ENCODE peak calls at places on chromosome 3, in ten cellular contexts. One of them, this sample, is unnamed.

GRCh38 chr3:160369784-160370183 is 29.2 kb downstream of the IFT80 start:
- DNase-seq in epithelial cell of prostate: no peak
- DNase-seq in AG04450: no peak
- DNase-seq in IMR-90: no peak
- DNase-seq in HL-60: no peak
- DNase-seq in pancreas: no peak
- DNase-seq in colonic mucosa: no peak
- DNase-seq in naive thymus-derived CD4-positive, alpha-beta T cell: peak
- DNase-seq in OCI-LY7: no peak
- DNase-seq in endothelial cell of umbilical vein: no peak
- DNase-seq in this sample: no peak

GRCh38 chr3:142808103-142808917 is 80.6 kb downstream of the PCOLCE2 start:
- DNase-seq in naive thymus-derived CD4-positive, alpha-beta T cell: no peak
- DNase-seq in OCI-LY7: no peak
- DNase-seq in IMR-90: peak
- DNase-seq in HL-60: no peak
- DNase-seq in AG04450: no peak
- DNase-seq in endothelial cell of umbilical vein: peak
- DNase-seq in pancreas: no peak
- DNase-seq in epithelial cell of prostate: peak
- DNase-seq in colonic mucosa: no peak
- DNase-seq in this sample: no peak

GRCh38 chr3:104297617-104298016 is 1069.1 kb upstream of the ALCAM start:
- DNase-seq in epithelial cell of prostate: no peak
- DNase-seq in HL-60: no peak
- DNase-seq in OCI-LY7: no peak
- DNase-seq in colonic mucosa: no peak
- DNase-seq in pancreas: no peak
- DNase-seq in AG04450: no peak
- DNase-seq in endothelial cell of umbilical vein: no peak
- DNase-seq in IMR-90: no peak
- DNase-seq in naive thymus-derived CD4-positive, alpha-beta T cell: no peak
- DNase-seq in this sample: no peak

GRCh38 chr3:23396746-23397145 is 193.6 kb downstream of the UBE2E2 start:
- DNase-seq in colonic mucosa: no peak
- DNase-seq in OCI-LY7: no peak
- DNase-seq in endothelial cell of umbilical vein: peak
- DNase-seq in HL-60: no peak
- DNase-seq in naive thymus-derived CD4-positive, alpha-beta T cell: no peak
- DNase-seq in AG04450: no peak
- DNase-seq in pancreas: no peak
- DNase-seq in IMR-90: no peak
- DNase-seq in epithelial cell of prostate: no peak
- DNase-seq in this sample: no peak

GRCh38 chr3:120357807-120358206 is 8.7 kb upstream of the LRRC58 start:
- DNase-seq in IMR-90: no peak
- DNase-seq in AG04450: no peak
- DNase-seq in HL-60: no peak
- DNase-seq in pancreas: no peak
- DNase-seq in OCI-LY7: no peak
- DNase-seq in endothelial cell of umbilical vein: no peak
- DNase-seq in colonic mucosa: no peak
- DNase-seq in naive thymus-derived CD4-positive, alpha-beta T cell: no peak
- DNase-seq in epithelial cell of prostate: no peak
- DNase-seq in this sample: no peak

GRCh38 chr3:122568755-122569154 is 4.6 kb downstream of the DTX3L start:
- DNase-seq in AG04450: no peak
- DNase-seq in naive thymus-derived CD4-positive, alpha-beta T cell: no peak
- DNase-seq in pancreas: no peak
- DNase-seq in IMR-90: no peak
- DNase-seq in OCI-LY7: no peak
- DNase-seq in epithelial cell of prostate: no peak
- DNase-seq in colonic mucosa: no peak
- DNase-seq in endothelial cell of umbilical vein: no peak
- DNase-seq in HL-60: no peak
- DNase-seq in this sample: no peak

GRCh38 chr3:11381563-11381962 is 109.4 kb downstream of the ATG7 start:
- DNase-seq in colonic mucosa: no peak
- DNase-seq in OCI-LY7: no peak
- DNase-seq in epithelial cell of prostate: no peak
- DNase-seq in AG04450: no peak
- DNase-seq in HL-60: no peak
- DNase-seq in IMR-90: peak
- DNase-seq in endothelial cell of umbilical vein: no peak
- DNase-seq in pancreas: no peak
- DNase-seq in naive thymus-derived CD4-positive, alpha-beta T cell: no peak
- DNase-seq in this sample: no peak

GRCh38 chr3:13019243-13019701 is 54.0 kb downstream of the IQSEC1 start:
- DNase-seq in AG04450: peak
- DNase-seq in HL-60: no peak
- DNase-seq in OCI-LY7: no peak
- DNase-seq in colonic mucosa: no peak
- DNase-seq in naive thymus-derived CD4-positive, alpha-beta T cell: no peak
- DNase-seq in IMR-90: peak
- DNase-seq in pancreas: peak
- DNase-seq in epithelial cell of prostate: no peak
- DNase-seq in endothelial cell of umbilical vein: no peak
- DNase-seq in this sample: no peak

GRCh38 chr3:98705212-98705611 is 57.9 kb upstream of the ST3GAL6 start:
- DNase-seq in OCI-LY7: no peak
- DNase-seq in AG04450: peak
- DNase-seq in HL-60: no peak
- DNase-seq in naive thymus-derived CD4-positive, alpha-beta T cell: no peak
- DNase-seq in pancreas: no peak
- DNase-seq in IMR-90: peak
- DNase-seq in colonic mucosa: no peak
- DNase-seq in endothelial cell of umbilical vein: no peak
- DNase-seq in epithelial cell of prostate: no peak
- DNase-seq in this sample: no peak

DNA sequence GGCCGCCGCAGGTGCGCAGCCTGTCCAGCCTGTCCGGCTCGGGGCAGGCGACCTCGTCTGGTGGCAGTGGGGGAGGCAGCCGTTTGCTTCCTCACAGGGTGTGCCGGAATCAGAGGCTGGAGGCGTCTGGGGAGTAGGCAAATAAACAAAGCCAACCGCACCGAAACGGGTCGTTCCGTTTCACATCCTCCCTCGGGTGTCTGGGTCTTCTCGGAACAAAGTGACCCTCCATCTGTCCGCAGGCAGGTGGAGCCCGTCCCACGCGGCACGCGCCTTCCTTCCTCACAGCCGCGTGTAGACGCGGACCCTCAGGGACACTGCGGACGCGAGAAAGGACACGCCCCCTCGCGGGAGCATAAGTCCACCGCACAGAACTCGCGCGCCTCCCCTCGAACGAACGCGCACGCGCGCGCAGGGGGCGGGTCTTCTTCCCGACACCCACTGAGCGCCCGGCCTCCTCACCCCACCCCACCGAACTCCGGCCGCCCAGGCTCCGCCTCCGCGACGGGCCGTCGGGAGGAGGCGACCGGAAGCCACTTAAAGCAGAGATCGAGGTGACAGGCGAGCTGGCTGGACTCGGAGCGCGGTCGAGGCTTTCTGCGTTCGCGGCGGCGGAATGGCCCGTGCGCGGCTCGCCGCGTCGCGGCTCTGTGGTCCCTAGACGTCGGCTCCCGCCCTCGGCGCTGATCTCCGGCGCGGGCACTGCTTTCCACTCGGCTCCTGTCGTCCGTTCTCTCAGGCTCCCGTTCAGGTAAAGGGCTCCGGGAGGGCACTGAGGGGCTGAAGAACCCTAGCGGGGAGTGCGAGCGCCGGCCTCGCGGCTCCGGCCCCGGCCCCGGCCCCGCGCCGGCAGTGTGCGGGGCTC is at the start of gene TIPARP:
- DNase-seq in naive thymus-derived CD4-positive, alpha-beta T cell: peak
- DNase-seq in epithelial cell of prostate: peak
- DNase-seq in IMR-90: peak
- DNase-seq in pancreas: peak
- DNase-seq in OCI-LY7: peak
- DNase-seq in HL-60: peak
- DNase-seq in endothelial cell of umbilical vein: peak
- DNase-seq in AG04450: peak
- DNase-seq in colonic mucosa: peak
- DNase-seq in this sample: peak
- H3K27ac ChIP-seq in naive thymus-derived CD4-positive, alpha-beta T cell: peak
- H3K27ac ChIP-seq in epithelial cell of prostate: peak
- H3K27ac ChIP-seq in IMR-90: peak
- H3K27ac ChIP-seq in pancreas: peak
- H3K27ac ChIP-seq in OCI-LY7: peak
- H3K27ac ChIP-seq in HL-60: peak
- H3K27ac ChIP-seq in endothelial cell of umbilical vein: peak
- H3K27ac ChIP-seq in AG04450: peak
- H3K27ac ChIP-seq in colonic mucosa: peak
- H3K27ac ChIP-seq in this sample: peak

GRCh38 chr3:29185706-29186105 is 95.2 kb upstream of the RBMS3 start:
- DNase-seq in OCI-LY7: no peak
- DNase-seq in HL-60: no peak
- DNase-seq in epithelial cell of prostate: no peak
- DNase-seq in IMR-90: peak
- DNase-seq in naive thymus-derived CD4-positive, alpha-beta T cell: no peak
- DNase-seq in colonic mucosa: no peak
- DNase-seq in endothelial cell of umbilical vein: no peak
- DNase-seq in AG04450: no peak
- DNase-seq in pancreas: no peak
- DNase-seq in this sample: no peak
- H3K27ac ChIP-seq in OCI-LY7: no peak
- H3K27ac ChIP-seq in HL-60: no peak
- H3K27ac ChIP-seq in epithelial cell of prostate: peak
- H3K27ac ChIP-seq in IMR-90: peak
- H3K27ac ChIP-seq in naive thymus-derived CD4-positive, alpha-beta T cell: no peak
- H3K27ac ChIP-seq in colonic mucosa: no peak
- H3K27ac ChIP-seq in endothelial cell of umbilical vein: no peak
- H3K27ac ChIP-seq in AG04450: peak
- H3K27ac ChIP-seq in pancreas: no peak
- H3K27ac ChIP-seq in this sample: no peak

GRCh38 chr3:116443096-116443793 is 2.0 kb downstream of the LSAMP start:
- DNase-seq in IMR-90: peak
- DNase-seq in AG04450: no peak
- DNase-seq in endothelial cell of umbilical vein: no peak
- DNase-seq in epithelial cell of prostate: no peak
- DNase-seq in HL-60: no peak
- DNase-seq in colonic mucosa: no peak
- DNase-seq in pancreas: no peak
- DNase-seq in OCI-LY7: no peak
- DNase-seq in naive thymus-derived CD4-positive, alpha-beta T cell: no peak
- DNase-seq in this sample: no peak

GRCh38 chr3:116444819-116445290 is 432 bp downstream of the LSAMP start:
- DNase-seq in IMR-90: no peak
- DNase-seq in OCI-LY7: no peak
- DNase-seq in endothelial cell of umbilical vein: no peak
- DNase-seq in naive thymus-derived CD4-positive, alpha-beta T cell: no peak
- DNase-seq in AG04450: no peak
- DNase-seq in HL-60: no peak
- DNase-seq in colonic mucosa: no peak
- DNase-seq in epithelial cell of prostate: no peak
- DNase-seq in pancreas: peak
- DNase-seq in this sample: peak

GRCh38 chr3:116445291-116445841 is at the start of gene LSAMP:
- DNase-seq in naive thymus-derived CD4-positive, alpha-beta T cell: no peak
- DNase-seq in pancreas: peak
- DNase-seq in OCI-LY7: no peak
- DNase-seq in epithelial cell of prostate: no peak
- DNase-seq in HL-60: no peak
- DNase-seq in endothelial cell of umbilical vein: no peak
- DNase-seq in AG04450: no peak
- DNase-seq in IMR-90: peak
- DNase-seq in colonic mucosa: no peak
- DNase-seq in this sample: peak

GRCh38 chr3:116444099-116444700 is 1.1 kb downstream of the LSAMP start:
- DNase-seq in epithelial cell of prostate: no peak
- DNase-seq in colonic mucosa: no peak
- DNase-seq in naive thymus-derived CD4-positive, alpha-beta T cell: no peak
- DNase-seq in endothelial cell of umbilical vein: no peak
- DNase-seq in IMR-90: peak
- DNase-seq in AG04450: no peak
- DNase-seq in pancreas: no peak
- DNase-seq in OCI-LY7: no peak
- DNase-seq in HL-60: no peak
- DNase-seq in this sample: no peak

GRCh38 chr3:116446037-116446436 is 750 bp upstream of the LSAMP start:
- DNase-seq in IMR-90: no peak
- DNase-seq in AG04450: no peak
- DNase-seq in OCI-LY7: no peak
- DNase-seq in pancreas: no peak
- DNase-seq in colonic mucosa: no peak
- DNase-seq in naive thymus-derived CD4-positive, alpha-beta T cell: no peak
- DNase-seq in HL-60: no peak
- DNase-seq in epithelial cell of prostate: no peak
- DNase-seq in endothelial cell of umbilical vein: no peak
- DNase-seq in this sample: peak
- H3K27ac ChIP-seq in IMR-90: no peak
- H3K27ac ChIP-seq in AG04450: no peak
- H3K27ac ChIP-seq in OCI-LY7: no peak
- H3K27ac ChIP-seq in pancreas: no peak
- H3K27ac ChIP-seq in colonic mucosa: no peak
- H3K27ac ChIP-seq in naive thymus-derived CD4-positive, alpha-beta T cell: no peak
- H3K27ac ChIP-seq in HL-60: no peak
- H3K27ac ChIP-seq in epithelial cell of prostate: no peak
- H3K27ac ChIP-seq in endothelial cell of umbilical vein: no peak
- H3K27ac ChIP-seq in this sample: peak

GRCh38 chr3:3145831-3146230 is 19.1 kb downstream of the TRNT1 start:
- DNase-seq in pancreas: no peak
- DNase-seq in epithelial cell of prostate: no peak
- DNase-seq in naive thymus-derived CD4-positive, alpha-beta T cell: no peak
- DNase-seq in OCI-LY7: no peak
- DNase-seq in AG04450: no peak
- DNase-seq in IMR-90: peak
- DNase-seq in HL-60: no peak
- DNase-seq in colonic mucosa: no peak
- DNase-seq in endothelial cell of umbilical vein: no peak
- DNase-seq in this sample: no peak

GRCh38 chr3:3154879-3155610 is 24.4 kb downstream of the CRBN start:
- DNase-seq in naive thymus-derived CD4-positive, alpha-beta T cell: no peak
- DNase-seq in OCI-LY7: no peak
- DNase-seq in pancreas: no peak
- DNase-seq in AG04450: no peak
- DNase-seq in IMR-90: no peak
- DNase-seq in epithelial cell of prostate: no peak
- DNase-seq in endothelial cell of umbilical vein: no peak
- DNase-seq in HL-60: no peak
- DNase-seq in colonic mucosa: no peak
- DNase-seq in this sample: no peak

GRCh38 chr3:3157484-3157883 is 22.0 kb downstream of the CRBN start:
- DNase-seq in OCI-LY7: no peak
- DNase-seq in IMR-90: no peak
- DNase-seq in colonic mucosa: no peak
- DNase-seq in endothelial cell of umbilical vein: no peak
- DNase-seq in AG04450: no peak
- DNase-seq in epithelial cell of prostate: no peak
- DNase-seq in naive thymus-derived CD4-positive, alpha-beta T cell: no peak
- DNase-seq in HL-60: no peak
- DNase-seq in pancreas: no peak
- DNase-seq in this sample: no peak

DNA sequence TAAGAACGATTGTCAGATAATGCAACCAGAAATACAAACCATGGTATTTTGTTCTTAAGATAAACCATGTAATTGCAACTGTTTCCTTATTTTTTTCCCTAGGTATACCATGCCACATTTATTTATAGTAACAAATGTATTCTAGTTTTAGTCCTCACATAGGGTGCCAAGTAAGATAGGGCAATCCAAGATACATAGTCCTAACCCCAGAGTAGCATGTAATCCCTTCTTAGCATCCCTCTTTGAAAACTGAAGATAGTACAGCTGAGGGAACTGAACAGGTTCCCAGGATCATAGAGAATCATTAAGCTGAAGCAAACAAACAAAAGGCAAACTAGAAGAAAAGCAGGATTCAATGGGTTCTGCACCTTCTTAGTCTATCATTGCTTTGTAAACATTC is 24.8 kb downstream of the TRNT1 start:
- DNase-seq in HL-60: no peak
- DNase-seq in naive thymus-derived CD4-positive, alpha-beta T cell: no peak
- DNase-seq in colonic mucosa: no peak
- DNase-seq in AG04450: no peak
- DNase-seq in endothelial cell of umbilical vein: no peak
- DNase-seq in IMR-90: no peak
- DNase-seq in pancreas: no peak
- DNase-seq in epithelial cell of prostate: no peak
- DNase-seq in OCI-LY7: no peak
- DNase-seq in this sample: no peak
- H3K27ac ChIP-seq in HL-60: no peak
- H3K27ac ChIP-seq in naive thymus-derived CD4-positive, alpha-beta T cell: peak
- H3K27ac ChIP-seq in colonic mucosa: no peak
- H3K27ac ChIP-seq in AG04450: no peak
- H3K27ac ChIP-seq in endothelial cell of umbilical vein: no peak
- H3K27ac ChIP-seq in IMR-90: no peak
- H3K27ac ChIP-seq in pancreas: no peak
- H3K27ac ChIP-seq in epithelial cell of prostate: no peak
- H3K27ac ChIP-seq in OCI-LY7: no peak
- H3K27ac ChIP-seq in this sample: no peak

This sample was measured in caudate nucleus.